ENCODE peak calls at places on chromosomes 7 and 10, in six cellular contexts. One of them, this sample, is unnamed.

GRCh38 chr7:141073641-141074161 is at the start of gene TMEM178B:
- DNase-seq in spleen: no peak
- DNase-seq in HCT116: no peak
- DNase-seq in AG04450: no peak
- DNase-seq in fibroblast of lung: no peak
- DNase-seq in adrenal gland: no peak
- DNase-seq in this sample: no peak

GRCh38 chr7:76065016-76065612 is 17.2 kb downstream of the MDH2 start:
- DNase-seq in spleen: no peak
- DNase-seq in HCT116: no peak
- DNase-seq in AG04450: no peak
- DNase-seq in fibroblast of lung: no peak
- DNase-seq in adrenal gland: no peak
- DNase-seq in this sample: no peak

GRCh38 chr10:110915035-110915434 is 3.9 kb downstream of the BBIP1 start:
- DNase-seq in spleen: no peak
- DNase-seq in HCT116: no peak
- DNase-seq in AG04450: no peak
- DNase-seq in fibroblast of lung: no peak
- DNase-seq in adrenal gland: no peak
- DNase-seq in this sample: no peak

GRCh38 chr10:127193125-127193524 is 3.3 kb downstream of the INSYN2A start:
- DNase-seq in spleen: no peak
- DNase-seq in HCT116: no peak
- DNase-seq in AG04450: peak; percentile 24
- DNase-seq in fibroblast of lung: peak; percentile 93
- DNase-seq in adrenal gland: no peak
- DNase-seq in this sample: no peak

GRCh38 chr10:100999742-101000601 is at the start of gene LZTS2:
- DNase-seq in spleen: peak; percentile 82
- DNase-seq in HCT116: no peak
- DNase-seq in AG04450: no peak
- DNase-seq in fibroblast of lung: no peak
- DNase-seq in adrenal gland: peak; percentile 40
- DNase-seq in this sample: peak; percentile 33

GRCh38 chr10:129332476-129332875 is 134.6 kb upstream of the MGMT start:
- DNase-seq in spleen: no peak
- DNase-seq in HCT116: peak; percentile 6
- DNase-seq in AG04450: no peak
- DNase-seq in fibroblast of lung: no peak
- DNase-seq in adrenal gland: no peak
- DNase-seq in this sample: no peak

GRCh38 chr10:114094795-114095194 is 51.1 kb downstream of the ADRB1 start:
- DNase-seq in spleen: no peak
- DNase-seq in HCT116: no peak
- DNase-seq in AG04450: no peak
- DNase-seq in fibroblast of lung: no peak
- DNase-seq in adrenal gland: no peak
- DNase-seq in this sample: no peak

GRCh38 chr10:78688221-78688944 is 380.4 kb upstream of the ZMIZ1 start:
- DNase-seq in spleen: no peak
- DNase-seq in HCT116: no peak
- DNase-seq in AG04450: no peak
- DNase-seq in fibroblast of lung: no peak
- DNase-seq in adrenal gland: no peak
- DNase-seq in this sample: no peak

GRCh38 chr7:153628825-153629224 is 423.4 kb upstream of the DPP6 start:
- DNase-seq in spleen: no peak
- DNase-seq in HCT116: no peak
- DNase-seq in AG04450: no peak
- DNase-seq in fibroblast of lung: no peak
- DNase-seq in adrenal gland: no peak
- DNase-seq in this sample: no peak

GRCh38 chr10:69107667-69108066 is 16.3 kb upstream of the VPS26A start:
- DNase-seq in spleen: no peak
- DNase-seq in HCT116: no peak
- DNase-seq in AG04450: no peak
- DNase-seq in fibroblast of lung: no peak
- DNase-seq in adrenal gland: no peak
- DNase-seq in this sample: no peak

GRCh38 chr7:7231005-7231404 is 48.7 kb downstream of the C1GALT1 start:
- DNase-seq in spleen: no peak
- DNase-seq in HCT116: no peak
- DNase-seq in AG04450: no peak
- DNase-seq in fibroblast of lung: no peak
- DNase-seq in adrenal gland: no peak
- DNase-seq in this sample: no peak

GRCh38 chr10:76303682-76304316 is 872.4 kb downstream of the LRMDA start:
- DNase-seq in spleen: no peak
- DNase-seq in HCT116: peak; percentile 28
- DNase-seq in AG04450: peak; percentile 21
- DNase-seq in fibroblast of lung: peak; percentile 82
- DNase-seq in adrenal gland: peak; percentile 59
- DNase-seq in this sample: peak; percentile 63

GRCh38 chr7:106757846-106758245 is 96.9 kb upstream of the CCDC71L start:
- DNase-seq in spleen: no peak
- DNase-seq in HCT116: no peak
- DNase-seq in AG04450: no peak
- DNase-seq in fibroblast of lung: peak; percentile 50
- DNase-seq in adrenal gland: peak; percentile 68
- DNase-seq in this sample: no peak

GRCh38 chr7:28155964-28156363 is 24.6 kb downstream of the JAZF1 start:
- DNase-seq in spleen: no peak
- DNase-seq in HCT116: no peak
- DNase-seq in AG04450: no peak
- DNase-seq in fibroblast of lung: peak; percentile 83
- DNase-seq in adrenal gland: peak; percentile 23
- DNase-seq in this sample: peak; percentile 33

GRCh38 chr7:28156401-28156800 is 24.2 kb downstream of the JAZF1 start:
- DNase-seq in spleen: no peak
- DNase-seq in HCT116: no peak
- DNase-seq in AG04450: no peak
- DNase-seq in fibroblast of lung: no peak
- DNase-seq in adrenal gland: no peak
- DNase-seq in this sample: no peak

GRCh38 chr7:28157311-28157710 is 23.3 kb downstream of the JAZF1 start:
- DNase-seq in spleen: no peak
- DNase-seq in HCT116: no peak
- DNase-seq in AG04450: no peak
- DNase-seq in fibroblast of lung: peak; percentile 57
- DNase-seq in adrenal gland: no peak
- DNase-seq in this sample: no peak

GRCh38 chr7:28152594-28152993 is 28.0 kb downstream of the JAZF1 start:
- DNase-seq in spleen: no peak
- DNase-seq in HCT116: no peak
- DNase-seq in AG04450: no peak
- DNase-seq in fibroblast of lung: no peak
- DNase-seq in adrenal gland: no peak
- DNase-seq in this sample: no peak

GRCh38 chr7:28155019-28155660 is 25.5 kb downstream of the JAZF1 start:
- DNase-seq in spleen: no peak
- DNase-seq in HCT116: no peak
- DNase-seq in AG04450: no peak
- DNase-seq in fibroblast of lung: no peak
- DNase-seq in adrenal gland: no peak
- DNase-seq in this sample: no peak
- H3K4me3 ChIP-seq in spleen: peak overlapping the region; percentile 15
- H3K4me3 ChIP-seq in HCT116: no peak overlapping the region
- H3K4me3 ChIP-seq in AG04450: no peak overlapping the region
- H3K4me3 ChIP-seq in fibroblast of lung: no peak overlapping the region
- H3K4me3 ChIP-seq in adrenal gland: no peak overlapping the region
- H3K4me3 ChIP-seq in this sample: no peak overlapping the region

GRCh38 chr10:112461029-112461887 is 14.2 kb downstream of the VTI1A start:
- DNase-seq in spleen: no peak
- DNase-seq in HCT116: peak; percentile 83
- DNase-seq in AG04450: peak; percentile 24
- DNase-seq in fibroblast of lung: peak; percentile 60
- DNase-seq in adrenal gland: no peak
- DNase-seq in this sample: no peak

GRCh38 chr10:112454910-112455779 is 8.1 kb downstream of the VTI1A start:
- DNase-seq in spleen: no peak
- DNase-seq in HCT116: no peak
- DNase-seq in AG04450: no peak
- DNase-seq in fibroblast of lung: no peak
- DNase-seq in adrenal gland: no peak
- DNase-seq in this sample: no peak

DNA sequence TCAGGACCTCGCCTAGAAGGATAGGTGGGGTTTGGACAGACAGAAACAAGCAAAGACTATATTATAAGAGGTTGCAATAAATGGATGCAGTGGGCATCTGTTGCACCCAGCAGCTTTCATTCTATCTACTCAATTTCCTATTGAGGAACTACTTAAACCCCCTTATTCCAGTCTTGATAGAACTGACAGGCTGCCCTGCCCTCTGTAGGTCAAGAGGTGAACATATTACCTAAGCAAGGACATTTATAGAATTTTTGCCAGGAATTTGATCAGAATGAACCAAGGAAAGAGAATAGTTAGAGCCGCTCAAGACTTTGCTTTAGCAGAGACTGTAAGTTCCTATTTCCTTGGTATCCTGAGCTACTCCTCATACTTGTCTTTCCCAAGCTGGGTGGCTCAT is 9.5 kb downstream of the VTI1A start:
- DNase-seq in spleen: no peak
- DNase-seq in HCT116: no peak
- DNase-seq in AG04450: no peak
- DNase-seq in fibroblast of lung: no peak
- DNase-seq in adrenal gland: no peak
- DNase-seq in this sample: no peak
- TF ChIP-seq CTCF in spleen: no peak
- TF ChIP-seq CTCF in HCT116: peak; percentile 9
- TF ChIP-seq CTCF in AG04450: no peak
- TF ChIP-seq CTCF in fibroblast of lung: no peak
- TF ChIP-seq CTCF in adrenal gland: no peak
- TF ChIP-seq CTCF in this sample: no peak

GRCh38 chr7:131109757-131110293 is 217.9 kb upstream of the MKLN1 start:
- DNase-seq in spleen: peak; percentile 97
- DNase-seq in HCT116: no peak
- DNase-seq in AG04450: no peak
- DNase-seq in fibroblast of lung: peak; percentile 80
- DNase-seq in adrenal gland: peak; percentile 85
- DNase-seq in this sample: peak; percentile 89
- H3K4me3 ChIP-seq in spleen: peak overlapping the region; percentile 83
- H3K4me3 ChIP-seq in HCT116: peak overlapping the region; percentile 88
- H3K4me3 ChIP-seq in AG04450: peak overlapping the region; percentile 72
- H3K4me3 ChIP-seq in fibroblast of lung: peak overlapping the region; percentile 92
- H3K4me3 ChIP-seq in adrenal gland: peak overlapping the region; percentile 79
- H3K4me3 ChIP-seq in this sample: peak overlapping the region; percentile 45

GRCh38 chr10:80458638-80459037 is 4.5 kb downstream of the TSPAN14 start:
- DNase-seq in spleen: no peak
- DNase-seq in HCT116: no peak
- DNase-seq in AG04450: no peak
- DNase-seq in fibroblast of lung: no peak
- DNase-seq in adrenal gland: no peak
- DNase-seq in this sample: no peak

GRCh38 chr10:80458263-80458625 is 4.1 kb downstream of the TSPAN14 start:
- DNase-seq in spleen: no peak
- DNase-seq in HCT116: no peak
- DNase-seq in AG04450: no peak
- DNase-seq in fibroblast of lung: no peak
- DNase-seq in adrenal gland: no peak
- DNase-seq in this sample: no peak

GRCh38 chr10:80460399-80461207 is 6.5 kb downstream of the TSPAN14 start:
- DNase-seq in spleen: no peak
- DNase-seq in HCT116: peak; percentile 80
- DNase-seq in AG04450: no peak
- DNase-seq in fibroblast of lung: peak; percentile 76
- DNase-seq in adrenal gland: peak; percentile 56
- DNase-seq in this sample: peak; percentile 87

GRCh38 chr10:80457554-80458262 is 3.6 kb downstream of the TSPAN14 start:
- DNase-seq in spleen: peak; percentile 65
- DNase-seq in HCT116: no peak
- DNase-seq in AG04450: no peak
- DNase-seq in fibroblast of lung: no peak
- DNase-seq in adrenal gland: no peak
- DNase-seq in this sample: no peak

GRCh38 chr10:80459047-80459865 is 5.1 kb downstream of the TSPAN14 start:
- DNase-seq in spleen: peak; percentile 93
- DNase-seq in HCT116: no peak
- DNase-seq in AG04450: no peak
- DNase-seq in fibroblast of lung: peak; percentile 88
- DNase-seq in adrenal gland: peak; percentile 55
- DNase-seq in this sample: peak; percentile 26
- TF ChIP-seq CTCF in spleen: no peak
- TF ChIP-seq CTCF in HCT116: no peak
- TF ChIP-seq CTCF in AG04450: no peak
- TF ChIP-seq CTCF in fibroblast of lung: no peak
- TF ChIP-seq CTCF in adrenal gland: no peak
- TF ChIP-seq CTCF in this sample: no peak

DNA sequence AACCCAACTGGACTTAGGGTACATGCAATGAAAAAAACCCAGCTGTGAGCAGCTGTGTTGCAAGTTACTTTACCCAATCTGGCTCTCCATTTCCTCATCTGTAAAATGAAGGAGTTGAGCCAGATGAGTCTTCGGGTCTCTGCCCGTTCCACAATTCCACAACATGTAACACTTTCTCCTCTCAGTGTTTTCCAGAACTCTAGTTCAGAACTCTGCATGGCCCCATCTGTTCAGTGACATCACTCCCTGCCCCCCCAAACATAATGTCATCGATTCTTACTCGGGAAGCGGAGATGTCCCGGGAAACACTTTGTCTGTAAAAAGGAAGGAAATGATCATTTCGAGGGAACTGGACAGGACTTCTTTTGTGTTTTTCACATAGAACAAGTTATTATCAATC is 2.5 kb downstream of the SH3PXD2A start:
- DNase-seq in spleen: no peak
- DNase-seq in HCT116: no peak
- DNase-seq in AG04450: no peak
- DNase-seq in fibroblast of lung: no peak
- DNase-seq in adrenal gland: no peak
- DNase-seq in this sample: no peak
- H3K4me3 ChIP-seq in spleen: peak overlapping the region; percentile 77
- H3K4me3 ChIP-seq in HCT116: no peak overlapping the region
- H3K4me3 ChIP-seq in AG04450: peak overlapping the region; percentile 25
- H3K4me3 ChIP-seq in fibroblast of lung: peak overlapping the region; percentile 21
- H3K4me3 ChIP-seq in adrenal gland: no peak overlapping the region
- H3K4me3 ChIP-seq in this sample: no peak overlapping the region

GRCh38 chr10:16987129-16987670 is 142.4 kb downstream of the CUBN start:
- DNase-seq in spleen: no peak
- DNase-seq in HCT116: no peak
- DNase-seq in AG04450: peak; percentile 36
- DNase-seq in fibroblast of lung: peak; percentile 96
- DNase-seq in adrenal gland: no peak
- DNase-seq in this sample: no peak
- TF ChIP-seq CTCF in spleen: no peak
- TF ChIP-seq CTCF in HCT116: no peak
- TF ChIP-seq CTCF in AG04450: no peak
- TF ChIP-seq CTCF in fibroblast of lung: no peak
- TF ChIP-seq CTCF in adrenal gland: no peak
- TF ChIP-seq CTCF in this sample: no peak

GRCh38 chr7:43648725-43649406 is 66.0 kb downstream of the STK17A start:
- DNase-seq in spleen: peak; percentile 91
- DNase-seq in HCT116: no peak
- DNase-seq in AG04450: peak; percentile 69
- DNase-seq in fibroblast of lung: peak; percentile 98
- DNase-seq in adrenal gland: no peak
- DNase-seq in this sample: no peak
- H3K4me3 ChIP-seq in spleen: peak overlapping the region; percentile 61
- H3K4me3 ChIP-seq in HCT116: no peak overlapping the region
- H3K4me3 ChIP-seq in AG04450: no peak overlapping the region
- H3K4me3 ChIP-seq in fibroblast of lung: no peak overlapping the region
- H3K4me3 ChIP-seq in adrenal gland: no peak overlapping the region
- H3K4me3 ChIP-seq in this sample: no peak overlapping the region